ENCODE peak calls at places on chromosomes 1 and 21, in ten cellular contexts. C, D, B, H, T, W, J, S, L and F are unnamed samples.

GRCh38 chr1:223248787-223249175 is 105.7 kb upstream of the TLR5 start:
- DNase-seq in W (no peak), B (no peak), L (no peak), S (no peak), D (no peak), C (no peak), H (no peak), J (no peak), T (no peak), F (peak)

GRCh38 chr1:217106231-217106630 is 383.0 kb upstream of the ESRRG start:
- DNase-seq in H (no peak), D (no peak), C (no peak), W (no peak), S (no peak), B (no peak), T (no peak), J (peak), L (no peak), F (no peak)

GRCh38 chr1:177256153-177256814 is 85.5 kb downstream of the BRINP2 start:
- DNase-seq in H (peak), W (no peak), T (no peak), J (peak), S (peak), D (peak), B (no peak), L (peak), C (peak), F (no peak)

GRCh38 chr1:30976143-30976542 is 67.6 kb upstream of the SDC3 start:
- DNase-seq in W (no peak), C (no peak), J (no peak), S (no peak), B (no peak), H (no peak), T (no peak), L (no peak), D (no peak), F (no peak)

GRCh38 chr1:19734472-19734999 is 65.2 kb downstream of the TMCO4 start:
- DNase-seq in D (no peak), W (no peak), H (peak), S (no peak), L (peak), J (no peak), C (no peak), T (no peak), B (no peak), F (no peak)

GRCh38 chr21:45592626-45593134 is 50.4 kb upstream of the SLC19A1 start:
- DNase-seq in T (no peak), D (no peak), J (no peak), L (no peak), C (no peak), H (no peak), W (no peak), B (no peak), S (no peak), F (no peak)

GRCh38 chr1:29033829-29034466 is 89.8 kb downstream of the TMEM200B start:
- DNase-seq in J (peak), L (no peak), C (no peak), B (no peak), H (no peak), W (no peak), S (peak), D (no peak), T (no peak), F (no peak)

GRCh38 chr1:229388876-229389580 is 44.9 kb downstream of the ACTA1 start:
- DNase-seq in L (no peak), J (no peak), B (no peak), T (no peak), C (no peak), S (no peak), W (no peak), H (no peak), D (no peak), F (no peak)

GRCh38 chr1:75797273-75797588 is 549 bp downstream of the MSH4 start:
- DNase-seq in B (no peak), W (no peak), C (no peak), T (no peak), J (no peak), S (no peak), D (no peak), H (no peak), L (no peak), F (no peak)

GRCh38 chr1:230312676-230313075 is 113.5 kb downstream of the PGBD5 start:
- DNase-seq in H (no peak), T (no peak), L (no peak), W (no peak), S (no peak), D (no peak), J (no peak), B (no peak), C (no peak), F (no peak)

GRCh38 chr1:197910120-197911110 is 6.8 kb upstream of the LHX9 start:
- DNase-seq in B (no peak), J (no peak), W (no peak), C (no peak), T (no peak), D (no peak), H (no peak), L (no peak), S (no peak), F (no peak)

GRCh38 chr1:50295553-50295952 is 127.7 kb downstream of the DMRTA2 start:
- DNase-seq in J (no peak), H (no peak), B (no peak), W (no peak), D (no peak), L (no peak), S (no peak), T (no peak), C (no peak), F (no peak)

GRCh38 chr1:1894354-1895049 is 3.6 kb upstream of the GNB1 start:
- DNase-seq in L (peak), J (no peak), C (no peak), W (peak), S (no peak), T (no peak), H (no peak), B (no peak), D (no peak), F (no peak)

GRCh38 chr1:53413175-53414001 is 45.8 kb upstream of the DMRTB1 start:
- DNase-seq in L (no peak), C (peak), D (no peak), H (peak), T (no peak), J (peak), S (no peak), B (peak), W (no peak), F (peak)

GRCh38 chr1:214558002-214558770 is 6.8 kb upstream of the PTPN14 start:
- DNase-seq in T (no peak), J (peak), C (no peak), L (no peak), B (peak), S (peak), W (no peak), H (no peak), D (no peak), F (no peak)

GRCh38 chr1:246780264-246780663 is 56.1 kb downstream of the SCCPDH start:
- DNase-seq in W (peak), J (no peak), B (no peak), H (no peak), D (no peak), L (no peak), C (no peak), T (no peak), S (no peak), F (no peak)

GRCh38 chr1:207020709-207021107 is 11.8 kb downstream of the C1orf116 start:
- DNase-seq in W (no peak), T (no peak), S (no peak), C (no peak), B (no peak), J (no peak), H (no peak), L (no peak), D (no peak), F (no peak)

GRCh38 chr1:10514490-10515235 is 39.9 kb downstream of the PEX14 start:
- DNase-seq in C (no peak), L (no peak), W (no peak), T (no peak), S (peak), D (no peak), H (no peak), J (peak), B (no peak), F (no peak)

GRCh38 chr1:158354255-158354654 is 561 bp downstream of the CD1E start:
- DNase-seq in J (no peak), T (no peak), D (no peak), B (no peak), C (no peak), L (no peak), W (no peak), H (no peak), S (no peak), F (no peak)

GRCh38 chr1:58803858-58804257 is 20.0 kb upstream of the JUN start:
- DNase-seq in D (no peak), W (no peak), B (no peak), S (no peak), T (no peak), C (no peak), L (no peak), H (no peak), J (no peak), F (no peak)

GRCh38 chr1:66831529-66832239 is 30.6 kb upstream of the INSL5 start:
- DNase-seq in C (no peak), D (no peak), T (no peak), L (no peak), H (no peak), S (no peak), B (no peak), J (no peak), W (no peak), F (no peak)

GRCh38 chr1:173333581-173333980 is 126.5 kb upstream of the TNFSF4 start:
- DNase-seq in S (no peak), T (no peak), J (peak), B (no peak), C (no peak), L (no peak), D (no peak), H (no peak), W (no peak), F (no peak)

GRCh38 chr1:200487650-200488049 is 77.8 kb upstream of the ZNF281 start:
- DNase-seq in W (no peak), B (no peak), C (no peak), D (peak), T (no peak), H (no peak), J (no peak), L (no peak), S (no peak), F (no peak)

GRCh38 chr1:202192770-202193613 is 607 bp upstream of the LGR6 start:
- DNase-seq in H (peak), T (no peak), C (no peak), J (peak), D (no peak), L (peak), S (peak), W (no peak), B (no peak), F (peak)

GRCh38 chr1:203512830-203513578 is 19.1 kb downstream of the OPTC start:
- DNase-seq in H (peak), W (peak), L (no peak), S (peak), D (peak), C (peak), J (peak), B (peak), T (peak), F (no peak)

GRCh38 chr1:98420376-98421097 is 241.0 kb upstream of the SNX7 start:
- DNase-seq in C (no peak), W (no peak), D (no peak), J (no peak), L (no peak), H (no peak), S (no peak), B (no peak), T (no peak), F (no peak)

GRCh38 chr1:236685917-236686814 is at the start of gene ACTN2:
- DNase-seq in L (peak), D (no peak), W (no peak), J (no peak), B (no peak), T (no peak), C (no peak), S (peak), H (peak), F (peak)

GRCh38 chr1:245166471-245166885 is 11.7 kb downstream of the KIF26B start:
- DNase-seq in B (no peak), S (no peak), C (no peak), W (no peak), T (no peak), J (no peak), L (no peak), H (no peak), D (no peak), F (no peak)

GRCh38 chr1:195019385-195019784 is 1588.9 kb downstream of the KCNT2 start:
- DNase-seq in J (no peak), L (no peak), C (no peak), B (peak), D (no peak), W (no peak), H (no peak), S (no peak), T (no peak), F (no peak)

GRCh38 chr1:91948501-91949355 is 473 bp upstream of the BRDT start:
- DNase-seq in C (no peak), D (no peak), L (no peak), J (no peak), T (no peak), B (no peak), H (no peak), W (no peak), S (no peak), F (peak)

DNA sequence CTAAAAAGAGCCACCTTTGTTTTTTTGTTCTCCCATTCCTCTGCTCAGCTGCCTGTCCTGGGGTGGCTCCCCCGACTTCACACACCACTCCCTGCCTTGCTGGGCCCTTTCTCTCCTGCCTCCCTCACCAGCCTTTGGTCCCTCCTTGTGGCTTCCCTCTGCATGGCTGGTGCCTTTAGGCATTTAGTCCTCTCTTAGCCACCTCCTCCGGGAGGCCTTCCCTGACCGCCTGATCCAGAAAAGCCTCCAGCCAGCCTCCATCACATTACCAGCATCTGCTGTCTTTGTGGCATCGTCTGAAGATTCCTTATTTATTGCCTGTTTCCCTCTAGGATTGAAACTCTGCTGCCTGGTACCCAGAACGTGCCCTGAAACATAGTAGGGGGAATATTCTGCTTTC is 46.2 kb upstream of the ACOT11 start:
- DNase-seq in L (no peak), C (no peak), W (no peak), D (no peak), S (no peak), B (no peak), H (no peak), J (no peak), T (no peak), F (no peak)
- H3K4me3 ChIP-seq in L (no peak), C (no peak), W (no peak), D (no peak), S (no peak), B (no peak), H (no peak), J (no peak), T (no peak), F (no peak)

GRCh38 chr1:227885135-227885647 is 62.5 kb downstream of the WNT9A start:
- DNase-seq in C (no peak), S (no peak), L (no peak), H (no peak), J (no peak), B (no peak), T (no peak), W (peak), D (no peak), F (no peak)
- H3K4me3 ChIP-seq in C (no peak), S (no peak), L (peak), H (no peak), J (no peak), B (no peak), T (no peak), W (no peak), D (no peak), F (peak)

DNA sequence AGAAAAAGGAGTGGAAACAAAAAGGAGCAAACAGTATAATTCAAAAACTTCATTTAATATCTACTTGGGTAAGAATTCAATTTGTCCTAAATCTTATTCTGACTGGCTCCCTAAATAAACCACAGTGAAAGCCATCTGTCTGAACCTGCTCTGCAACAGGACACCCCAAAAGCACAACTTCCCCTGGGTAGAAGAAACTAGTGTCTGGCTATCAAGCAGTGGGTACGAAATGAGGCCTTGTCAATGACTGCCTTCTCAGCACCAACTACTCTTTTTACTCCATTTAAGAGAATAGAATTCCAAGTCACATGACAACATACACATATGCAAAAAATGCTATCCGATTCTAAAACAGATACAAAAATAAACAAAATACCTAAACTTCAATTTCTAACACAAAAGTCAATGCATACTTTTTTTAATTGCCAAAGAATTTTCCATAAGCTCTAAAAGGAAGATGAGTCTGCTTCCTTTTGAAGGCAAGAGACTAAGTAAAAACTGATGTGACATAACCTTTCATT is 206.8 kb downstream of the SLC45A1 start:
- DNase-seq in T (no peak), C (no peak), J (peak), H (no peak), D (no peak), S (no peak), B (no peak), W (no peak), L (no peak), F (no peak)
- H3K4me3 ChIP-seq in T (peak), C (peak), J (peak), H (peak), D (peak), S (no peak), B (peak), W (no peak), L (peak), F (peak)

DNA sequence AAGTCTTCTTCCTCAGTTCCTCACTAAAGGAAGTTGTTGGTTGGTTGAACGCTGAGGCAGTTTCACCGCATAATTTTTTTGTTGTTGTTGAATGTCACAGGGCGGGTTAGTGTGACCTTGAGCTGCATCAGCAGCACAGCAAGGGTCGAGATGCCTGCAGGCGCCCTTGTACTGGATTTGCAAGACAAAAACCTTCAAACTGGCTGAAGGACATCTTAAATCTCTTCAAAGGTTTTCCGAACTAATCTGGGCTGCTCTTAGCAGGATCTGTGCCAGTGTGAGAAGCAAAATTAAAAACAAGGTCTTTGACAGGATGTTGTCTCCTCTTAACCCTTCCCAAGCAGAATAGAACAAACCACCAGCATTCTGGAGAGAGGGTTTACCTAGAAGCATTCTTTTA is 59.4 kb downstream of the NRIP1 start:
- DNase-seq in T (no peak), W (no peak), L (no peak), D (no peak), J (no peak), H (no peak), B (no peak), C (no peak), S (no peak), F (no peak)
- H3K4me3 ChIP-seq in T (no peak), W (no peak), L (peak), D (no peak), J (no peak), H (peak), B (peak), C (no peak), S (no peak), F (no peak)

DNA sequence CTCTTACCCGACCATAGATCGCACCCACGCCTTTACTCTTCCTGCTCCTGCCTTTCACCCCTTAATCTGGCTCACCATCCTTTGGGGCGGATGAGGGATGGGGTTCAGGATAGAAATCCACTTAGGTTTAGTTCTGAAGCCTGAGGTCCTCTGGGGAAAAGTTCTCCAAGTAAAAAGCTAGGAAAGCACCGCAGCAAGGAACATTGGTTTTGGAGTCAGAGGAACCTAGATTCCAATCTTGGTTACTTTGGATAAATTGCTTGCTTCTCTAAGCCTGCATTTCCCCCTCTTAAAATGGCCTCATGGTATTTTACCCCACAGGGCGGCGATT is 988 bp upstream of the ASAP3 start:
- DNase-seq in W (no peak), S (no peak), C (no peak), B (no peak), J (no peak), T (no peak), L (no peak), H (no peak), D (no peak), F (no peak)
- H3K4me3 ChIP-seq in W (no peak), S (peak), C (peak), B (peak), J (peak), T (peak), L (peak), H (no peak), D (peak), F (peak)